ENCODE peak calls at places on chromosomes 6 and 20, in four cellular contexts. One of them, this sample, is unnamed.

GRCh38 chr6:115783402-115784061 is 277.2 kb downstream of the FRK start:
- DNase-seq in NCI-H2081: no peak
- DNase-seq in iPS DF 6.9: no peak
- DNase-seq in HEK293T: no peak
- DNase-seq in this sample: no peak

GRCh38 chr20:58718729-58719128 is 26.1 kb downstream of the NPEPL1 start:
- DNase-seq in NCI-H2081: no peak
- DNase-seq in iPS DF 6.9: no peak
- DNase-seq in HEK293T: no peak
- DNase-seq in this sample: no peak

GRCh38 chr6:53813096-53813495 is 18.3 kb downstream of the LRRC1 start:
- DNase-seq in NCI-H2081: no peak
- DNase-seq in iPS DF 6.9: no peak
- DNase-seq in HEK293T: no peak
- DNase-seq in this sample: no peak

GRCh38 chr6:153131037-153131981 is at the start of gene RGS17:
- DNase-seq in NCI-H2081: peak
- DNase-seq in iPS DF 6.9: no peak
- DNase-seq in HEK293T: peak
- DNase-seq in this sample: peak

GRCh38 chr6:110761371-110761770 is 53.9 kb downstream of the CDK19 start:
- DNase-seq in NCI-H2081: no peak
- DNase-seq in iPS DF 6.9: no peak
- DNase-seq in HEK293T: no peak
- DNase-seq in this sample: no peak

GRCh38 chr20:64044484-64045247 is 4.8 kb downstream of the SOX18 start:
- DNase-seq in NCI-H2081: no peak
- DNase-seq in iPS DF 6.9: no peak
- DNase-seq in HEK293T: no peak
- DNase-seq in this sample: no peak

GRCh38 chr6:33112148-33112547 is 36.4 kb downstream of the HLA-DPB1 start:
- DNase-seq in NCI-H2081: peak
- DNase-seq in iPS DF 6.9: no peak
- DNase-seq in HEK293T: peak
- DNase-seq in this sample: no peak

GRCh38 chr20:25223179-25223661 is 24.7 kb upstream of the PYGB start:
- DNase-seq in NCI-H2081: no peak
- DNase-seq in iPS DF 6.9: no peak
- DNase-seq in HEK293T: peak
- DNase-seq in this sample: no peak

GRCh38 chr6:169800668-169801395 is 49.4 kb downstream of the ERMARD start:
- DNase-seq in NCI-H2081: peak
- DNase-seq in iPS DF 6.9: no peak
- DNase-seq in HEK293T: no peak
- DNase-seq in this sample: peak

GRCh38 chr6:148693882-148694484 is 52.8 kb upstream of the UST start:
- DNase-seq in NCI-H2081: no peak
- DNase-seq in iPS DF 6.9: no peak
- DNase-seq in HEK293T: no peak
- DNase-seq in this sample: no peak

GRCh38 chr20:9019833-9020232 is 49.1 kb upstream of the PLCB4 start:
- DNase-seq in NCI-H2081: no peak
- DNase-seq in iPS DF 6.9: no peak
- DNase-seq in HEK293T: no peak
- DNase-seq in this sample: no peak

GRCh38 chr20:31484001-31484400 is 8.9 kb downstream of the REM1 start:
- DNase-seq in NCI-H2081: no peak
- DNase-seq in iPS DF 6.9: no peak
- DNase-seq in HEK293T: no peak
- DNase-seq in this sample: no peak

GRCh38 chr6:107741191-107741680 is 82.9 kb downstream of the SCML4 start:
- DNase-seq in NCI-H2081: no peak
- DNase-seq in iPS DF 6.9: no peak
- DNase-seq in HEK293T: no peak
- DNase-seq in this sample: no peak

GRCh38 chr6:136921936-136922679 is at the start of gene SLC35D3:
- DNase-seq in NCI-H2081: peak
- DNase-seq in iPS DF 6.9: no peak
- DNase-seq in HEK293T: no peak
- DNase-seq in this sample: peak

GRCh38 chr6:55950071-55950814 is 74.9 kb upstream of the BMP5 start:
- DNase-seq in NCI-H2081: no peak
- DNase-seq in iPS DF 6.9: no peak
- DNase-seq in HEK293T: no peak
- DNase-seq in this sample: no peak

GRCh38 chr6:29490055-29490454 is 2.3 kb upstream of the MAS1L start:
- DNase-seq in NCI-H2081: no peak
- DNase-seq in iPS DF 6.9: no peak
- DNase-seq in HEK293T: no peak
- DNase-seq in this sample: no peak

GRCh38 chr6:11006060-11006459 is 38.0 kb downstream of the ELOVL2 start:
- DNase-seq in NCI-H2081: peak
- DNase-seq in iPS DF 6.9: no peak
- DNase-seq in HEK293T: no peak
- DNase-seq in this sample: no peak

GRCh38 chr6:24802271-24803059 is 3.7 kb upstream of the ARMH2 start:
- DNase-seq in NCI-H2081: no peak
- DNase-seq in iPS DF 6.9: no peak
- DNase-seq in HEK293T: no peak
- DNase-seq in this sample: no peak

GRCh38 chr6:151679081-151679480 is 128.4 kb upstream of the ESR1 start:
- DNase-seq in NCI-H2081: no peak
- DNase-seq in iPS DF 6.9: no peak
- DNase-seq in HEK293T: no peak
- DNase-seq in this sample: no peak

GRCh38 chr20:25553819-25554296 is 31.5 kb downstream of the NINL start:
- DNase-seq in NCI-H2081: no peak
- DNase-seq in iPS DF 6.9: no peak
- DNase-seq in HEK293T: no peak
- DNase-seq in this sample: peak

GRCh38 chr6:107956586-107957164 is 1.3 kb downstream of the SEC63 start:
- DNase-seq in NCI-H2081: no peak
- DNase-seq in iPS DF 6.9: no peak
- DNase-seq in HEK293T: no peak
- DNase-seq in this sample: no peak

GRCh38 chr6:159094444-159095252 is 49.9 kb upstream of the TAGAP start:
- DNase-seq in NCI-H2081: no peak
- DNase-seq in iPS DF 6.9: no peak
- DNase-seq in HEK293T: no peak
- DNase-seq in this sample: no peak

GRCh38 chr6:167576050-167576741 is 250.5 kb upstream of the AFDN start:
- DNase-seq in NCI-H2081: no peak
- DNase-seq in iPS DF 6.9: no peak
- DNase-seq in HEK293T: no peak
- DNase-seq in this sample: no peak

GRCh38 chr20:17854307-17854903 is 114.2 kb downstream of the SNX5 start:
- DNase-seq in NCI-H2081: no peak
- DNase-seq in iPS DF 6.9: no peak
- DNase-seq in HEK293T: peak
- DNase-seq in this sample: peak

GRCh38 chr6:140602843-140603242 is 1228.4 kb upstream of the CITED2 start:
- DNase-seq in NCI-H2081: no peak
- DNase-seq in iPS DF 6.9: no peak
- DNase-seq in HEK293T: no peak
- DNase-seq in this sample: no peak

GRCh38 chr6:53770690-53771320 is 24.0 kb upstream of the LRRC1 start:
- DNase-seq in NCI-H2081: no peak
- DNase-seq in iPS DF 6.9: no peak
- DNase-seq in HEK293T: no peak
- DNase-seq in this sample: no peak

GRCh38 chr6:38974389-38975133 is 74.0 kb upstream of the GLP1R start:
- DNase-seq in NCI-H2081: no peak
- DNase-seq in iPS DF 6.9: no peak
- DNase-seq in HEK293T: peak
- DNase-seq in this sample: no peak

GRCh38 chr6:105882071-105882803 is 203.9 kb upstream of the PRDM1 start:
- DNase-seq in NCI-H2081: no peak
- DNase-seq in iPS DF 6.9: no peak
- DNase-seq in HEK293T: no peak
- DNase-seq in this sample: no peak

GRCh38 chr20:63059684-63060056 is 52.9 kb upstream of the BHLHE23 start:
- DNase-seq in NCI-H2081: no peak
- DNase-seq in iPS DF 6.9: no peak
- DNase-seq in HEK293T: no peak
- DNase-seq in this sample: no peak

GRCh38 chr20:55200317-55200716 is 724.9 kb downstream of the DOK5 start:
- DNase-seq in NCI-H2081: no peak
- DNase-seq in iPS DF 6.9: no peak
- DNase-seq in HEK293T: no peak
- DNase-seq in this sample: no peak

GRCh38 chr6:28769626-28770402 is 154.0 kb downstream of the TRIM27 start:
- DNase-seq in NCI-H2081: no peak
- DNase-seq in iPS DF 6.9: no peak
- DNase-seq in HEK293T: no peak
- DNase-seq in this sample: no peak

GRCh38 chr6:122530440-122531046 is 58.9 kb upstream of the SERINC1 start:
- DNase-seq in NCI-H2081: peak
- DNase-seq in iPS DF 6.9: peak
- DNase-seq in HEK293T: peak
- DNase-seq in this sample: peak

GRCh38 chr6:138499303-138499991 is at the start of gene NHSL1:
- DNase-seq in NCI-H2081: no peak
- DNase-seq in iPS DF 6.9: no peak
- DNase-seq in HEK293T: peak
- DNase-seq in this sample: no peak

GRCh38 chr6:30213999-30214982 is 1.1 kb upstream of the TRIM26 start:
- DNase-seq in NCI-H2081: peak
- DNase-seq in iPS DF 6.9: no peak
- DNase-seq in HEK293T: peak
- DNase-seq in this sample: peak

GRCh38 chr20:4604580-4604979 is 117.1 kb upstream of the PRND start:
- DNase-seq in NCI-H2081: no peak
- DNase-seq in iPS DF 6.9: no peak
- DNase-seq in HEK293T: no peak
- DNase-seq in this sample: no peak